ENCODE peak calls at places on chromosomes 5 and 9, in six cellular contexts. One of them, this sample, is unnamed.

GRCh38 chr5:168481330-168481788 is 4.9 kb upstream of the RARS1 start:
- DNase-seq in transverse colon: peak
- DNase-seq in breast epithelium: no peak
- DNase-seq in GM23248: no peak
- DNase-seq in PC-9: no peak
- DNase-seq in RWPE1: no peak
- DNase-seq in this sample: no peak

GRCh38 chr9:76085596-76085995 is 195.1 kb downstream of the PCSK5 start:
- DNase-seq in breast epithelium: no peak
- DNase-seq in GM23248: no peak
- DNase-seq in transverse colon: no peak
- DNase-seq in RWPE1: no peak
- DNase-seq in PC-9: no peak
- DNase-seq in this sample: no peak

GRCh38 chr9:90974007-90974406 is 172.4 kb downstream of the SYK start:
- DNase-seq in GM23248: no peak
- DNase-seq in breast epithelium: no peak
- DNase-seq in PC-9: no peak
- DNase-seq in RWPE1: no peak
- DNase-seq in transverse colon: no peak
- DNase-seq in this sample: no peak

GRCh38 chr9:116308070-116308469 is 154.5 kb downstream of the PAPPA start:
- DNase-seq in RWPE1: no peak
- DNase-seq in GM23248: no peak
- DNase-seq in transverse colon: no peak
- DNase-seq in PC-9: no peak
- DNase-seq in breast epithelium: no peak
- DNase-seq in this sample: no peak

GRCh38 chr5:157866536-157866935 is 7.6 kb upstream of the CLINT1 start:
- DNase-seq in PC-9: no peak
- DNase-seq in breast epithelium: no peak
- DNase-seq in transverse colon: no peak
- DNase-seq in GM23248: no peak
- DNase-seq in RWPE1: no peak
- DNase-seq in this sample: no peak

GRCh38 chr5:83265318-83265717 is 188.0 kb downstream of the XRCC4 start:
- DNase-seq in GM23248: no peak
- DNase-seq in RWPE1: peak
- DNase-seq in transverse colon: no peak
- DNase-seq in PC-9: peak
- DNase-seq in breast epithelium: no peak
- DNase-seq in this sample: no peak

GRCh38 chr5:60843693-60844428 is at the start of gene ELOVL7:
- DNase-seq in transverse colon: peak
- DNase-seq in breast epithelium: peak
- DNase-seq in PC-9: peak
- DNase-seq in GM23248: peak
- DNase-seq in RWPE1: peak
- DNase-seq in this sample: no peak

GRCh38 chr5:179294131-179294780 is 51.0 kb downstream of the ADAMTS2 start:
- DNase-seq in breast epithelium: no peak
- DNase-seq in transverse colon: no peak
- DNase-seq in RWPE1: no peak
- DNase-seq in PC-9: no peak
- DNase-seq in GM23248: peak
- DNase-seq in this sample: no peak

GRCh38 chr9:127295005-127295404 is 30.4 kb downstream of the GARNL3 start:
- DNase-seq in GM23248: no peak
- DNase-seq in RWPE1: peak
- DNase-seq in breast epithelium: no peak
- DNase-seq in PC-9: no peak
- DNase-seq in transverse colon: no peak
- DNase-seq in this sample: peak

GRCh38 chr9:124698265-124698664 is 72.8 kb downstream of the NR6A1 start:
- DNase-seq in PC-9: no peak
- DNase-seq in breast epithelium: no peak
- DNase-seq in transverse colon: no peak
- DNase-seq in RWPE1: peak
- DNase-seq in GM23248: peak
- DNase-seq in this sample: no peak

GRCh38 chr5:159053216-159053615 is 46.5 kb downstream of the EBF1 start:
- DNase-seq in GM23248: no peak
- DNase-seq in breast epithelium: no peak
- DNase-seq in transverse colon: no peak
- DNase-seq in PC-9: no peak
- DNase-seq in RWPE1: no peak
- DNase-seq in this sample: no peak

GRCh38 chr5:61931236-61931635 is 374.8 kb upstream of the KIF2A start:
- DNase-seq in PC-9: no peak
- DNase-seq in breast epithelium: no peak
- DNase-seq in GM23248: no peak
- DNase-seq in transverse colon: no peak
- DNase-seq in RWPE1: no peak
- DNase-seq in this sample: no peak

GRCh38 chr5:79030663-79031480 is 38.6 kb downstream of the DMGDH start:
- DNase-seq in PC-9: no peak
- DNase-seq in breast epithelium: no peak
- DNase-seq in GM23248: no peak
- DNase-seq in transverse colon: no peak
- DNase-seq in RWPE1: no peak
- DNase-seq in this sample: no peak

GRCh38 chr5:142110046-142110531 is 1.5 kb downstream of the NDFIP1 start:
- DNase-seq in GM23248: peak
- DNase-seq in breast epithelium: no peak
- DNase-seq in transverse colon: peak
- DNase-seq in RWPE1: peak
- DNase-seq in PC-9: no peak
- DNase-seq in this sample: no peak

GRCh38 chr9:124298646-124299235 is 41.0 kb downstream of the NEK6 start:
- DNase-seq in GM23248: no peak
- DNase-seq in RWPE1: no peak
- DNase-seq in PC-9: peak
- DNase-seq in breast epithelium: no peak
- DNase-seq in transverse colon: no peak
- DNase-seq in this sample: no peak

GRCh38 chr5:135239461-135240282 is 159.4 kb downstream of the MACROH2A1 start:
- DNase-seq in RWPE1: no peak
- DNase-seq in transverse colon: no peak
- DNase-seq in breast epithelium: peak
- DNase-seq in PC-9: no peak
- DNase-seq in GM23248: no peak
- DNase-seq in this sample: no peak

GRCh38 chr5:18113724-18114123 is 479.5 kb downstream of the TAF11L14 start:
- DNase-seq in PC-9: no peak
- DNase-seq in GM23248: peak
- DNase-seq in transverse colon: no peak
- DNase-seq in breast epithelium: no peak
- DNase-seq in RWPE1: no peak
- DNase-seq in this sample: no peak

GRCh38 chr9:75239176-75239575 is 150.9 kb downstream of the OSTF1 start:
- DNase-seq in transverse colon: no peak
- DNase-seq in RWPE1: no peak
- DNase-seq in PC-9: no peak
- DNase-seq in breast epithelium: no peak
- DNase-seq in GM23248: peak
- DNase-seq in this sample: peak

GRCh38 chr9:105280730-105281129 is 36.3 kb downstream of the SLC44A1 start:
- DNase-seq in PC-9: no peak
- DNase-seq in breast epithelium: no peak
- DNase-seq in transverse colon: no peak
- DNase-seq in RWPE1: peak
- DNase-seq in GM23248: peak
- DNase-seq in this sample: no peak

GRCh38 chr9:82031538-82032280 is 43.1 kb downstream of the SPATA31D1 start:
- DNase-seq in GM23248: peak
- DNase-seq in breast epithelium: peak
- DNase-seq in transverse colon: no peak
- DNase-seq in PC-9: peak
- DNase-seq in RWPE1: peak
- DNase-seq in this sample: peak

GRCh38 chr9:117777823-117778222 is 73.6 kb downstream of the TLR4 start:
- DNase-seq in transverse colon: no peak
- DNase-seq in RWPE1: no peak
- DNase-seq in PC-9: no peak
- DNase-seq in breast epithelium: no peak
- DNase-seq in GM23248: no peak
- DNase-seq in this sample: no peak

GRCh38 chr9:126674365-126675146 is 60.8 kb downstream of the LMX1B start:
- DNase-seq in RWPE1: no peak
- DNase-seq in GM23248: no peak
- DNase-seq in transverse colon: no peak
- DNase-seq in breast epithelium: no peak
- DNase-seq in PC-9: no peak
- DNase-seq in this sample: no peak

GRCh38 chr5:58759745-58760144 is 176.9 kb downstream of the RAB3C start:
- DNase-seq in RWPE1: no peak
- DNase-seq in PC-9: no peak
- DNase-seq in breast epithelium: no peak
- DNase-seq in transverse colon: no peak
- DNase-seq in GM23248: peak
- DNase-seq in this sample: no peak

GRCh38 chr9:123999668-124000067 is 11.9 kb upstream of the LHX2 start:
- DNase-seq in GM23248: no peak
- DNase-seq in RWPE1: no peak
- DNase-seq in breast epithelium: no peak
- DNase-seq in PC-9: no peak
- DNase-seq in transverse colon: no peak
- DNase-seq in this sample: no peak

GRCh38 chr5:13107553-13107952 is 836.9 kb downstream of the DNAH5 start:
- DNase-seq in RWPE1: no peak
- DNase-seq in PC-9: no peak
- DNase-seq in breast epithelium: no peak
- DNase-seq in transverse colon: no peak
- DNase-seq in GM23248: no peak
- DNase-seq in this sample: no peak

GRCh38 chr5:56814361-56814962 is 887 bp upstream of the MAP3K1 start:
- DNase-seq in breast epithelium: peak
- DNase-seq in transverse colon: peak
- DNase-seq in PC-9: peak
- DNase-seq in RWPE1: peak
- DNase-seq in GM23248: peak
- DNase-seq in this sample: no peak

GRCh38 chr9:114184866-114185265 is 29.5 kb downstream of the COL27A1 start:
- DNase-seq in breast epithelium: no peak
- DNase-seq in RWPE1: no peak
- DNase-seq in PC-9: no peak
- DNase-seq in GM23248: no peak
- DNase-seq in transverse colon: no peak
- DNase-seq in this sample: no peak

GRCh38 chr9:82637368-82637767 is 425.6 kb downstream of the RASEF start:
- DNase-seq in GM23248: no peak
- DNase-seq in RWPE1: no peak
- DNase-seq in PC-9: no peak
- DNase-seq in transverse colon: no peak
- DNase-seq in breast epithelium: no peak
- DNase-seq in this sample: no peak

GRCh38 chr9:86708918-86709835 is 238.1 kb downstream of the GAS1 start:
- DNase-seq in GM23248: no peak
- DNase-seq in PC-9: no peak
- DNase-seq in RWPE1: no peak
- DNase-seq in transverse colon: no peak
- DNase-seq in breast epithelium: no peak
- DNase-seq in this sample: no peak

GRCh38 chr9:132745911-132746709 is 75.8 kb downstream of the GTF3C4 start:
- DNase-seq in breast epithelium: no peak
- DNase-seq in PC-9: no peak
- DNase-seq in transverse colon: no peak
- DNase-seq in GM23248: no peak
- DNase-seq in RWPE1: no peak
- DNase-seq in this sample: no peak

GRCh38 chr9:95495529-95495928 is 21.2 kb downstream of the PTCH1 start:
- DNase-seq in GM23248: no peak
- DNase-seq in RWPE1: no peak
- DNase-seq in transverse colon: no peak
- DNase-seq in PC-9: no peak
- DNase-seq in breast epithelium: no peak
- DNase-seq in this sample: no peak

This sample was measured in HFF-Myc.